ENCODE peak calls at places on chromosome X, in four cellular contexts. L, B, K and F are unnamed samples.

GRCh38 chrX:139304471-139304870 is 226.1 kb upstream of the F9 start:
- DNase-seq in B (no peak), K (no peak), L (no peak), F (no peak)

GRCh38 chrX:11611965-11612364 is 53.8 kb downstream of the ARHGAP6 start:
- DNase-seq in B (no peak), L (no peak), K (no peak), F (no peak)

GRCh38 chrX:75603833-75604232 is 81.0 kb upstream of the ZDHHC15 start:
- DNase-seq in K (no peak), L (no peak), B (peak), F (peak)

GRCh38 chrX:87140800-87141483 is 376.7 kb upstream of the KLHL4 start:
- DNase-seq in B (no peak), K (no peak), L (no peak), F (no peak)

GRCh38 chrX:68703369-68703768 is 55.9 kb downstream of the STARD8 start:
- DNase-seq in L (no peak), B (peak), K (no peak), F (no peak)

GRCh38 chrX:76555816-76556215 is 128.3 kb downstream of the MAGEE1 start:
- DNase-seq in B (peak), K (no peak), L (no peak), F (peak)

GRCh38 chrX:115233497-115234219 is at the start of gene LRCH2:
- DNase-seq in B (no peak), L (peak), K (no peak), F (no peak)

GRCh38 chrX:132482632-132483031 is 6.2 kb downstream of the MBNL3 start:
- DNase-seq in B (no peak), K (no peak), L (no peak), F (no peak)

GRCh38 chrX:155997436-155997835 is at the start of gene IL9R:
- DNase-seq in B (peak), K (no peak), L (no peak), F (no peak)

GRCh38 chrX:1807301-1807731 is 192.5 kb downstream of the ASMT start:
- DNase-seq in L (no peak), K (no peak), B (no peak), F (no peak)

GRCh38 chrX:19924285-19924684 is 36.9 kb upstream of the SH3KBP1 start:
- DNase-seq in L (no peak), B (peak), K (no peak), F (no peak)

GRCh38 chrX:130120321-130120731 is 10.0 kb upstream of the ELF4 start:
- DNase-seq in B (peak), K (no peak), L (no peak), F (no peak)

GRCh38 chrX:12814434-12814833 is 23.2 kb downstream of the PRPS2 start:
- DNase-seq in L (peak), K (peak), B (peak), F (peak)

GRCh38 chrX:147803948-147804347 is 107.8 kb upstream of the FMR1 start:
- DNase-seq in L (no peak), B (peak), K (no peak), F (peak)

GRCh38 chrX:112967903-112968302 is 127.3 kb upstream of the AMOT start:
- DNase-seq in B (no peak), K (no peak), L (no peak), F (no peak)

GRCh38 chrX:69149466-69150293 is 15.6 kb downstream of the PJA1 start:
- DNase-seq in L (no peak), B (no peak), K (no peak), F (no peak)

GRCh38 chrX:129653985-129654651 is 638 bp downstream of the APLN start:
- DNase-seq in L (no peak), K (no peak), B (peak), F (no peak)

GRCh38 chrX:46913710-46914109 is 1.5 kb downstream of the JADE3 start:
- DNase-seq in B (peak), K (peak), L (peak), F (peak)

GRCh38 chrX:1649623-1650022 is 34.8 kb downstream of the ASMT start:
- DNase-seq in K (no peak), L (no peak), B (no peak), F (no peak)

GRCh38 chrX:18348047-18348446 is 6.4 kb downstream of the SCML2 start:
- DNase-seq in B (no peak), L (no peak), K (no peak), F (no peak)

GRCh38 chrX:154002215-154002719 is 17.4 kb downstream of the IRAK1 start:
- DNase-seq in K (peak), B (peak), L (no peak), F (peak)
- TF ChIP-seq POLR2A in K (no peak), B (peak), L (no peak), F (peak)

GRCh38 chrX:7149421-7149820 is 1.5 kb upstream of the PUDP start:
- DNase-seq in L (no peak), B (no peak), K (no peak), F (no peak)

GRCh38 chrX:7146703-7147430 is 645 bp upstream of the STS start:
- DNase-seq in L (peak), K (peak), B (no peak), F (peak)

GRCh38 chrX:7147431-7147977 is at the start of gene STS:
- DNase-seq in L (peak), K (peak), B (peak), F (peak)

GRCh38 chrX:7146026-7146702 is 1.3 kb upstream of the STS start:
- DNase-seq in K (no peak), L (no peak), B (peak), F (peak)

GRCh38 chrX:7147978-7148824 is at the start of gene PUDP:
- DNase-seq in L (peak), K (peak), B (peak), F (peak)
- TF ChIP-seq POLR2A in L (peak), K (peak), B (peak), F (peak)

DNA sequence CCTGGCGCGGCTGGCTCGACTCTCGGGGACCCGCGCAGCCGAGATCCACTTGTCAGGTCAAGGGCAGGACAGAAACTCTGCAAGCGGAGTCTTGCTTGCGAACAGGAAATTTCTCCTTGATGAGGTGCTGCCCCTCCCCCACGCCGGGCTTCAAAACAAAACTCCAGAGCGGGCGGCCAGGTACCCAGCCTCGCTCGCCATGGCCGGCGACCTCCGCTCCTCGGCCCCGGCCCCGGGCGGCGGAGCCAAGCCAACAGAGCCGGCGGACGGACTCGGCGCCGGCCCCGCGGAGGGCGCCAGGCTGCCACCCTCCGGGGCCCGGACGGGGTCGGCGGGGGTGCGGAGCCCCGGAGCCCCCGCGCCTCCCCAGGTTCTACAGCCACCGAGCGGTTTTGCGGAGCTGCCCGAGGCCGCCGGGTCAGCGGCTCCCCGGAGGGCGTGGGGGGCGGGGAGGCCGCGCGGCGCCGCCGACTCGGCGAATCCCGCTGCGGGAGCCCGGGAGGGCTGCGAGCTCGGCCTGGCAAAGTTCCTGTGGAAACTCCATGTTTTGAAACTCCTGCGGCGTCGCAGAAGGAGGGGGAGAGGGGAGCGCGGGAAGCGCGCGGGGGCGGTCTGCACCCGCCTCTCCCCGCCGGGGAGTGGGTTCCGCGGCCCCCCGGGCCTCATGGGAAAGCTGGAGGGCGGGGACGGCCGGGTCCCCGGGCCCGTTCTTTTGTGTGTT is 11.7 kb upstream of the BCOR start:
- DNase-seq in K (peak), B (peak), L (peak), F (peak)
- TF ChIP-seq POLR2A in K (no peak), B (peak), L (no peak), F (peak)

DNA sequence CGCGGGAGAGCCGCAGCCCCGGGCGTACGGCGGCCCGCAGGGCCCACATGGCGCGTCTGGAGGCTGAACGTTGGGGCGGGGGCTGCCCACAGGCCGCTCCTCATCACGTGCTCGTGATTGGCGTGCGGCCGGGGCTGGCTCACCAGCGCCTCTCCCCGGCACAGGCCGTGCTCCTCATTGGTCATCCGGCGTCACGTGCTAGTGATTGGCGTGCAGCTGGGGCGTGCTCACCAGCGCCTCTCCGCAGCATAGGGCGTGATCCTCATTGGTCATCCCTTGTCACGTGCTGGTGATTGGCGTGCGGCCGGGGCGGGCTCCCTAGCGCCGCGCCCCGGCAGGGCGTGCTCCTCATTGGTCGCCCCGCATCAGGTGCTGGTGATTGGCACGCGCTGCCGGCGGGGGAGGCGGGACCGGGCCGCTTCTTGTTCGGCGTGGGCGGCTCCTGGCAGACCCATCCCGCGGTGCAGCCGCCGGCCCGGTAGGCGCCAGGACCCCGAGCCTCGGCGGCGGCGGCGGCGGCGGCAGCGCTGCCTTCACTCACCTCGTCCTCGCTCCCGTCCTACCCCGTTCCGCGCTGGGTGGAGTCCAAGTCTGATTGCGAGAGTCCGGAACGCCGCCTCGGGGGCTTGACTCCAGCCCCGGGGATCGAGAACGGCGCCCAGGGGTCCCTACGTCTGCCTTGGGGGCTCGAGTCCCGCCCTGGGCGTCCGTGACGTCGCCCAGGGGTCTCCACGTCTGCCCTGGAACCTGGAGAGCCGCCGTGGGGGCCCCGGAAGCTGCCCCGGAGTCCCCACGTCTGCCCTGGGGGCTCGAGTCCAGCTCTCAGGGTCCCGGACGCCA is at the start of gene GTPBP6:
- DNase-seq in B (peak), K (peak), L (peak), F (no peak)
- TF ChIP-seq POLR2A in B (peak), K (peak), L (peak), F (peak)

DNA sequence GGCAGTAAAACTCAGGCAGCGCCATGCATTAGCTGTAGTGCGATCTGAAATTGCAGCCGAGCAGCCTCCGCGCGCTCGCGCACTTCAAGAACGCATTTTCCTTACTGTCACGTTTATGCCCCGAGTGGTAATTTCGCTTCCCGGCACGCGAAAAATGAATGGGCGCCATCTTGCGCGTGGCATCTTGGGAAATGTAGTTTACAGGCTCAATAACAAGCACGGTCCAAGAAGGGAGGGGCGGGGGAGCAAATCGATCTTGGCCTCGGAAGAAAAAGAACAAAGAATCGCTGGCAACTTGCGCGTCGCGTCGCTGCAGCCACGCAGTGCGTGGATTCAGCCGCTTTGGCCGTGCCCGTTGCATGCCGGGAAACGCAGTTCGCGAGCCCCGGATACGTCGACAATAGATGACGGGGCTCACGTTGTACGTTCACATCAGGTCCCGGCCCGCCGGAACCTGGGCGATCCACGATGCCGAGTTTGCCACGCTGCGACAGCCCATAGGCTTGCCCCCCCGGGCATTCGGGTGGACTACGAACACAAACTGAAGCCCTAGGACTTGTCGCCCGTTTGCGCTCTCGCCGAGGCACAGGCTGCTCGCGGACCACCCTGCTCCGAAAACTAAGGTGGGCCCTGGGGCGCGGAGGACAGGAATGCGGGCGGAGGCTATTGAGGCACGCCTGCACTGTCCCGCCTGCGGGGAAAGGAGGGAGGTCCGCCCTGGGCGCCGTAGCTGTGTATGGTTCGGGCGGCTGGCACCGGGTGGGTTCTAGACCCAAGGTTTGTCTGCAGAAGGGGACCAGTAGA is at the start of gene FTSJ1:
- DNase-seq in K (peak), B (peak), L (peak), F (peak)
- TF ChIP-seq POLR2A in K (peak), B (peak), L (peak), F (peak)